ENCODE peak calls at places on chromosome 1, in four cellular contexts. One of them, this sample, is unnamed.

GRCh38 chr1:36989260-36989659 is 45.1 kb downstream of the GRIK3 start:
- DNase-seq in memory B cell: no peak
- DNase-seq in WTC11: no peak
- DNase-seq in activated CD8-positive, alpha-beta memory T cell treated with anti-CD3 and anti-CD28 coated beads for 24 hours: no peak
- DNase-seq in this sample: no peak

GRCh38 chr1:56284933-56285332 is 294.4 kb downstream of the PLPP3 start:
- DNase-seq in memory B cell: no peak
- DNase-seq in WTC11: no peak
- DNase-seq in activated CD8-positive, alpha-beta memory T cell treated with anti-CD3 and anti-CD28 coated beads for 24 hours: no peak
- DNase-seq in this sample: no peak

GRCh38 chr1:43269627-43270375 is at the start of gene TMEM125:
- DNase-seq in memory B cell: no peak
- DNase-seq in WTC11: no peak
- DNase-seq in activated CD8-positive, alpha-beta memory T cell treated with anti-CD3 and anti-CD28 coated beads for 24 hours: no peak
- DNase-seq in this sample: peak; percentile 31

GRCh38 chr1:232880354-232880753 is 70.1 kb upstream of the NTPCR start:
- DNase-seq in memory B cell: no peak
- DNase-seq in WTC11: peak; percentile 68
- DNase-seq in activated CD8-positive, alpha-beta memory T cell treated with anti-CD3 and anti-CD28 coated beads for 24 hours: no peak
- DNase-seq in this sample: peak; percentile 74

GRCh38 chr1:185292237-185292636 is 24.8 kb downstream of the IVNS1ABP start:
- DNase-seq in memory B cell: no peak
- DNase-seq in WTC11: no peak
- DNase-seq in activated CD8-positive, alpha-beta memory T cell treated with anti-CD3 and anti-CD28 coated beads for 24 hours: no peak
- DNase-seq in this sample: no peak

GRCh38 chr1:30371888-30372791 is 351.2 kb downstream of the MATN1 start:
- DNase-seq in memory B cell: peak; percentile 4
- DNase-seq in WTC11: no peak
- DNase-seq in activated CD8-positive, alpha-beta memory T cell treated with anti-CD3 and anti-CD28 coated beads for 24 hours: peak; percentile 47
- DNase-seq in this sample: no peak

GRCh38 chr1:167221126-167221803 is 579 bp downstream of the POU2F1 start:
- DNase-seq in memory B cell: peak; percentile 64
- DNase-seq in WTC11: peak; percentile 59
- DNase-seq in activated CD8-positive, alpha-beta memory T cell treated with anti-CD3 and anti-CD28 coated beads for 24 hours: no peak
- DNase-seq in this sample: peak; percentile 46

GRCh38 chr1:76891931-76892330 is 24.7 kb downstream of the ST6GALNAC5 start:
- DNase-seq in memory B cell: no peak
- DNase-seq in WTC11: no peak
- DNase-seq in activated CD8-positive, alpha-beta memory T cell treated with anti-CD3 and anti-CD28 coated beads for 24 hours: no peak
- DNase-seq in this sample: no peak

GRCh38 chr1:70224954-70225353 is 3.8 kb downstream of the SRSF11 start:
- DNase-seq in memory B cell: no peak
- DNase-seq in WTC11: no peak
- DNase-seq in activated CD8-positive, alpha-beta memory T cell treated with anti-CD3 and anti-CD28 coated beads for 24 hours: no peak
- DNase-seq in this sample: no peak